ENCODE peak calls at places on chromosomes 2 and 18, in four cellular contexts. S is kidney, B is hippocampal formation, R is NCI-H460. O is an unnamed sample.

GRCh38 chr2:232273903-232274598 is 104.5 kb upstream of the ALPP start:
- DNase-seq in S (no peak), B (no peak), R (no peak), O (no peak)

GRCh38 chr2:65919579-65920188 is 487.3 kb upstream of the SPRED2 start:
- DNase-seq in S (no peak), R (no peak), B (no peak), O (no peak)

GRCh38 chr2:65300134-65300771 is 72.6 kb downstream of the ACTR2 start:
- DNase-seq in R (no peak), S (peak; percentile 90), B (no peak), O (no peak)

GRCh38 chr2:227826019-227826521 is 12.4 kb downstream of the CCL20 start:
- DNase-seq in B (peak; percentile 25), R (no peak), S (no peak), O (no peak)

GRCh38 chr2:218259099-218259921 is 1.5 kb upstream of the GPBAR1 start:
- DNase-seq in B (no peak), R (no peak), S (peak; percentile 77), O (no peak)

GRCh38 chr2:190698895-190699294 is 50.0 kb downstream of the NAB1 start:
- DNase-seq in R (no peak), S (no peak), B (no peak), O (no peak)

GRCh38 chr2:2560374-2561015 is 229.4 kb upstream of the MYT1L start:
- DNase-seq in S (no peak), B (no peak), R (no peak), O (no peak)

GRCh38 chr2:125656190-125656589 is 999.8 kb upstream of the GYPC start:
- DNase-seq in R (no peak), B (no peak), S (no peak), O (no peak)

GRCh38 chr18:31783059-31783458 is 22.4 kb upstream of the SLC25A52 start:
- DNase-seq in B (no peak), R (no peak), S (no peak), O (no peak)

GRCh38 chr2:179222076-179222475 is 42.6 kb downstream of the SESTD1 start:
- DNase-seq in B (no peak), R (no peak), S (no peak), O (no peak)

GRCh38 chr2:20178404-20179178 is 46.3 kb downstream of the SDC1 start:
- DNase-seq in B (no peak), R (no peak), S (no peak), O (no peak)

GRCh38 chr2:11757101-11757500 is 10.7 kb downstream of the LPIN1 start:
- DNase-seq in R (no peak), B (no peak), S (no peak), O (no peak)

O was measured in GM13976.